ENCODE peak calls at places on chromosomes 4 and X, in ten cellular contexts. O, X, W, L, J, A, F, C, U and G are unnamed samples. For H3K9me3 and H3K4me1, the result is how much of the 10 kb centered on the place peaks cover.

GRCh38 chr4:168900080-168900479 is 110.0 kb downstream of the CBR4 start:
- DNase-seq in O (no peak), X (no peak), W (peak), L (no peak), J (no peak), A (no peak), F (no peak), C (peak), U (no peak), G (no peak)

GRCh38 chrX:153944140-153944799 is at the start of gene RENBP:
- DNase-seq in O (no peak), X (no peak), W (no peak), L (peak), J (peak), A (peak), F (peak), C (peak), U (peak), G (no peak)

GRCh38 chr4:38539501-38539900 is 124.5 kb upstream of the KLF3 start:
- DNase-seq in O (no peak), X (no peak), W (no peak), L (no peak), J (no peak), A (no peak), F (no peak), C (no peak), U (no peak), G (no peak)

GRCh38 chr4:59314637-59315036 is 1885.5 kb upstream of the ADGRL3 start:
- DNase-seq in O (no peak), X (no peak), W (no peak), L (no peak), J (no peak), A (no peak), F (no peak), C (no peak), U (no peak), G (no peak)

GRCh38 chr4:128287159-128287870 is at the start of gene PGRMC2:
- DNase-seq in O (no peak), X (no peak), W (peak), L (no peak), J (no peak), A (peak), F (no peak), C (no peak), U (peak), G (peak)

GRCh38 chr4:31328921-31329320 is 608.8 kb downstream of the PCDH7 start:
- DNase-seq in O (no peak), X (no peak), W (peak), L (no peak), J (no peak), A (no peak), F (no peak), C (no peak), U (no peak), G (no peak)

GRCh38 chr4:185801471-185801870 is 10.5 kb downstream of the SORBS2 start:
- DNase-seq in O (no peak), X (no peak), W (no peak), L (no peak), J (no peak), A (no peak), F (no peak), C (no peak), U (no peak), G (no peak)

GRCh38 chr4:22502895-22503814 is 12.7 kb downstream of the ADGRA3 start:
- DNase-seq in O (no peak), X (no peak), W (no peak), L (no peak), J (no peak), A (no peak), F (no peak), C (no peak), U (no peak), G (no peak)

GRCh38 chr4:123133397-123134050 is 211.1 kb upstream of the NUDT6 start:
- DNase-seq in O (no peak), X (no peak), W (no peak), L (no peak), J (no peak), A (no peak), F (no peak), C (no peak), U (no peak), G (no peak)

DNA sequence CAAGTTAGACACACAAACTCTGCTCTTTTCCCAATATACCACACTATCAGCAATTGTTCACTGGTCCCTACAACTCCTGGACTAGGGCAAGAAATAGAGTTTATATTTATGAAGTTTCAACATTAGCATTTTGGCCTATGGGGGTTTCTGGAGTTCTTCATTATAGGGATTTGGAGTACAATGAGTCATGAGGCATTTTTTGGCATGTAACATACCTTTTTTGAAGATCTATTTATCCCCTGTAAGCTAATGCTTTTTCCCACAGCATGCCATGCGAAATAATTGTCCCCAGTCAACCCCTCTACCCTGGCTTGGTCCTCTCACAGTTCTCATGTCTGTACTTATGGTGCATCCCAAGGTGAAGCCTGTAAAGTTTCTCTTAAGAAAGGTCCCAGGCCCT is 36.7 kb upstream of the EDA2R start:
- DNase-seq in O (no peak), X (no peak), W (no peak), L (no peak), J (no peak), A (no peak), F (no peak), C (no peak), U (no peak), G (no peak)
- H3K9me3 ChIP-seq in O (under half), X (under half), W (under half), L (under half), J (under half), A (under half), F (under half), C (under half), U (under half), G (under half)

DNA sequence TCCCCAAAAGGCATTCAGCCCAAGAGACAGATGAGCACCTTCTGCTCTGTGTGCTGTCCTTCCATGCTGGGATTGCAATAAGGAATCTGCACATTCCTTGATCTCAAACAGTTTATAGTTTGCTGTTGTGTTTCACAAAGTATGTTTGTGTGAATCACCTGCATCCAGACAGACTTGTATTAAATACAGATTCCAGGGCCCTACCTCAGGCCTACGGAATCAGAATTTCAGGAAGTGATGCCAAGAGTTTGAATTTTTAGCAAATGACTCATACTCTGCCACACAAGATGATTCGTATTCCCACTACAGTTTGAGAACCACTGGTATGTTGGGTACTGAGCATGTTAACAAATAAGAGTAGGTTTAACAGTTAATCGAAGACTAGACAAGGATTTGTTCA is 7.0 kb downstream of the VAMP7 start:
- DNase-seq in O (no peak), X (no peak), W (peak), L (no peak), J (no peak), A (no peak), F (no peak), C (no peak), U (no peak), G (no peak)
- H3K4me3 ChIP-seq in O (no peak), X (no peak), W (no peak), L (no peak), J (no peak), A (no peak), F (no peak), C (no peak), U (no peak), G (no peak)

DNA sequence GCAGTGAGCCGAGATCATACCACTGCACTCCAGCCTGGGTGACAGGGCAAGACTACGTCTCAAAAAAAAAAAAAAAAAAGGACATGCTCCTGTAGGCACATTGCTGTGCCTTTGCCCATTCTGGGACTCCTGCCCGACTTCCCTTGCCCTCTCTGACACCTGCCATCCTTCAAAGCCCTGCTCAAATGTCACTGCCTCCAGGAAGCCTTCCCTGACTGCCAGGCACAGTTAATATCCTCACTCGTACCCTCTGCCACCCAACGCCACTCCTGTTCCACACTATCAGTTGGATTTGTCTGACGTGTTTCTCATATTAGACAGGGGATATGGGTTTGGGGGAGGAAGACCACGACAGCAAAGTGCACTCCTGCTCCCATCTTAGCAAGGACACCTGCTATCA is 12.2 kb upstream of the SH3TC1 start:
- DNase-seq in O (no peak), X (no peak), W (no peak), L (no peak), J (no peak), A (no peak), F (no peak), C (no peak), U (no peak), G (no peak)
- H3K4me1 ChIP-seq in O (under half), X (under half), W (under half), L (under half), J (half or more), A (under half), F (half or more), C (under half), U (half or more), G (under half)

GRCh38 chrX:57669961-57670360 is 10.1 kb downstream of the NLRP2B start:
- DNase-seq in O (no peak), X (no peak), W (no peak), L (no peak), J (no peak), A (no peak), F (no peak), C (no peak), U (no peak), G (no peak)
- H3K9me3 ChIP-seq in O (under half), X (under half), W (under half), L (under half), J (under half), A (under half), F (under half), C (under half), U (under half), G (under half)

GRCh38 chrX:50814701-50815476 is 895 bp upstream of the SHROOM4 start:
- DNase-seq in O (no peak), X (no peak), W (no peak), L (no peak), J (no peak), A (no peak), F (no peak), C (peak), U (no peak), G (peak)
- H3K4me3 ChIP-seq in O (no peak), X (no peak), W (peak), L (no peak), J (peak), A (no peak), F (peak), C (peak), U (no peak), G (peak)

GRCh38 chr4:8440491-8441311 is at the start of the genes ACOX3 and TRMT44:
- DNase-seq in O (peak), X (peak), W (peak), L (peak), J (peak), A (peak), F (peak), C (peak), U (peak), G (peak)

GRCh38 chr4:8441499-8442091 is 1.0 kb downstream of the TRMT44 start:
- DNase-seq in O (no peak), X (no peak), W (no peak), L (no peak), J (no peak), A (peak), F (no peak), C (no peak), U (no peak), G (no peak)

GRCh38 chr4:8439914-8440490 is 521 bp downstream of the ACOX3 start:
- DNase-seq in O (no peak), X (no peak), W (no peak), L (no peak), J (no peak), A (no peak), F (no peak), C (no peak), U (no peak), G (no peak)

GRCh38 chr4:8443801-8444200 is 3.2 kb downstream of the TRMT44 start:
- DNase-seq in O (no peak), X (no peak), W (no peak), L (no peak), J (no peak), A (no peak), F (no peak), C (no peak), U (no peak), G (no peak)

GRCh38 chr4:8442596-8443358 is 2.2 kb downstream of the TRMT44 start:
- DNase-seq in O (no peak), X (no peak), W (no peak), L (no peak), J (no peak), A (no peak), F (no peak), C (no peak), U (no peak), G (no peak)
- H3K4me1 ChIP-seq in O (under half), X (under half), W (under half), L (under half), J (under half), A (under half), F (half or more), C (under half), U (half or more), G (under half)